ENCODE peak calls at places on chromosomes 7 and 10, in seven cellular contexts. H is endothelial cell; F is BE2C; C is CD8-positive, alpha-beta T cell; D is choroid plexus epithelial cell; W is vagina; N is cardiac muscle cell. Z is an unnamed sample.

GRCh38 chr10:22372922-22373321 is 27.6 kb downstream of the SPAG6 start:
- DNase-seq in H (no peak), F (peak), N (peak), W (no peak), D (peak), C (no peak), Z (no peak)

GRCh38 chr7:48611993-48612392 is 312.4 kb upstream of the CDC14C start:
- DNase-seq in F (no peak), C (no peak), W (no peak), D (peak), H (no peak), N (no peak), Z (no peak)

GRCh38 chr7:16212610-16213009 is 208.7 kb downstream of the CRPPA start:
- DNase-seq in C (no peak), W (no peak), F (no peak), N (no peak), D (no peak), H (no peak), Z (no peak)

GRCh38 chr7:45716380-45717203 is 142.4 kb downstream of the ADCY1 start:
- DNase-seq in H (no peak), D (no peak), F (no peak), W (peak), C (no peak), N (no peak), Z (no peak)

GRCh38 chr7:114418117-114418516 is 3.5 kb downstream of the FOXP2 start:
- DNase-seq in N (no peak), H (no peak), W (no peak), F (no peak), D (no peak), C (no peak), Z (no peak)

GRCh38 chr10:82564353-82565218 is 689.6 kb downstream of the NRG3 start:
- DNase-seq in D (no peak), N (no peak), W (no peak), C (no peak), F (no peak), H (no peak), Z (no peak)

GRCh38 chr10:505459-505858 is 184.0 kb downstream of the DIP2C start:
- DNase-seq in D (no peak), W (no peak), C (no peak), H (no peak), N (no peak), F (no peak), Z (no peak)

GRCh38 chr10:95819620-95820329 is 63.8 kb downstream of the ENTPD1 start:
- DNase-seq in H (no peak), N (peak), W (no peak), D (peak), F (no peak), C (no peak), Z (no peak)

GRCh38 chr7:28446131-28446530 is 33.8 kb downstream of the CREB5 start:
- DNase-seq in W (no peak), N (no peak), C (no peak), D (no peak), F (no peak), H (no peak), Z (no peak)

GRCh38 chr7:100866721-100867039 is 507 bp upstream of the TRIP6 start:
- DNase-seq in F (no peak), N (no peak), C (no peak), H (no peak), D (no peak), W (no peak), Z (no peak)

GRCh38 chr10:125085281-125085680 is 75.1 kb downstream of the CTBP2 start:
- DNase-seq in D (no peak), W (no peak), C (no peak), F (no peak), N (peak), H (no peak), Z (no peak)

GRCh38 chr7:47370461-47371042 is 211.4 kb downstream of the TNS3 start:
- DNase-seq in D (no peak), W (no peak), F (no peak), N (no peak), H (no peak), C (no peak), Z (no peak)

GRCh38 chr10:126198681-126199080 is 189.6 kb downstream of the ADAM12 start:
- DNase-seq in N (no peak), C (no peak), D (peak), H (no peak), F (no peak), W (no peak), Z (no peak)

GRCh38 chr7:106369349-106369748 is 84.6 kb upstream of the NAMPT start:
- DNase-seq in D (peak), W (no peak), F (no peak), H (no peak), N (peak), C (peak), Z (peak)

GRCh38 chr7:152894295-152895170 is 135.0 kb downstream of the ACTR3B start:
- DNase-seq in C (no peak), W (no peak), D (peak), H (peak), N (peak), F (peak), Z (no peak)

GRCh38 chr7:68162712-68163111 is 1166.1 kb downstream of the TYW1 start:
- DNase-seq in F (no peak), D (no peak), W (no peak), C (no peak), N (no peak), H (no peak), Z (no peak)

GRCh38 chr7:35487841-35488240 is 207.1 kb downstream of the HERPUD2 start:
- DNase-seq in N (no peak), H (no peak), D (no peak), F (no peak), C (no peak), W (no peak), Z (no peak)

GRCh38 chr7:107069457-107069856 is 25.0 kb downstream of the PRKAR2B start:
- DNase-seq in F (no peak), C (no peak), H (no peak), W (no peak), N (no peak), D (peak), Z (no peak)

GRCh38 chr7:142152076-142152475 is 40.6 kb downstream of the MGAM2 start:
- DNase-seq in W (no peak), H (no peak), D (no peak), F (no peak), N (no peak), C (no peak), Z (no peak)

GRCh38 chr10:15898046-15898445 is 37.7 kb upstream of the MINDY3 start:
- DNase-seq in N (peak), W (no peak), H (no peak), D (peak), F (no peak), C (no peak), Z (no peak)
- TF ChIP-seq CTCF in N (peak), W (no peak), H (peak), D (peak), F (peak), C (peak), Z (peak)

GRCh38 chr10:30748152-30748845 is 118.7 kb upstream of the LYZL2 start:
- DNase-seq in F (peak), C (no peak), D (no peak), H (no peak), W (no peak), N (no peak), Z (no peak)

GRCh38 chr10:30750971-30751677 is 121.6 kb upstream of the LYZL2 start:
- DNase-seq in C (no peak), F (no peak), D (no peak), H (no peak), N (no peak), W (no peak), Z (no peak)

GRCh38 chr10:30749368-30749767 is 119.8 kb upstream of the LYZL2 start:
- DNase-seq in W (no peak), H (no peak), C (no peak), D (no peak), F (no peak), N (no peak), Z (no peak)

GRCh38 chr10:30752481-30752881 is 122.9 kb upstream of the LYZL2 start:
- DNase-seq in F (peak), D (no peak), C (no peak), H (no peak), W (no peak), N (no peak), Z (no peak)

DNA sequence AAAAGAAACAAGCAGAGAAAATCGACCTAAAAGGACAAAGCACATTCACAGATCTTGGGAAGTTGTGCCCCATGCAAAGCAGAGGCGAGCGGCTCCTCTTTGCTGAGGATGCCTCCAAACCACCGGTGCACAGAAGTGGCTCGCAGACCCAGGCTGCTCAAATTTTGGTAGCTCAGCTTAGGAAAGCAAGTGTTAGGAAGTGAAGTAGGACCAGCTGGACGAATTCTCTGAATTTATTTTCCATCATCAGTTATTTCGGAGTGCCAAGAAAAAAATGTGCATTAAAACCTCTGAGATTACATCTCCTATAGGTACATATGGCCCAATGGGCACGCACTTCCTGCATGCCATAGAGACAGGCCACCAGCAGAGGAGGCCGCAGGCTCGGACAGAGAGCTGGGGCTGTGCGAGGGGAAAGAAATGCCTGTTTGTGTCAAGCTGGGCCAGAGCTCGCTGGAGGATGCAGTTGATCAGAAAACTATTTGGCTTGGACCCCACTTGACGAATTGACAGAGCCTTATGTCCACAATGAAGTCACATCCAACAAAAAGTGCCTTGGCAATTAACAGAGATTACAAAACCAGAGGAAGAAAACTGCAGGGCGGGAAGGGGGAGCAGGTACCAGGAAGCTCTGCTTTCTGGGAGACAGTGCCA is 122.3 kb upstream of the LYZL2 start:
- DNase-seq in C (no peak), D (peak), N (peak), W (no peak), F (peak), H (peak), Z (peak)
- TF ChIP-seq CTCF in C (no peak), D (peak), N (peak), W (no peak), F (peak), H (peak), Z (peak)

DNA sequence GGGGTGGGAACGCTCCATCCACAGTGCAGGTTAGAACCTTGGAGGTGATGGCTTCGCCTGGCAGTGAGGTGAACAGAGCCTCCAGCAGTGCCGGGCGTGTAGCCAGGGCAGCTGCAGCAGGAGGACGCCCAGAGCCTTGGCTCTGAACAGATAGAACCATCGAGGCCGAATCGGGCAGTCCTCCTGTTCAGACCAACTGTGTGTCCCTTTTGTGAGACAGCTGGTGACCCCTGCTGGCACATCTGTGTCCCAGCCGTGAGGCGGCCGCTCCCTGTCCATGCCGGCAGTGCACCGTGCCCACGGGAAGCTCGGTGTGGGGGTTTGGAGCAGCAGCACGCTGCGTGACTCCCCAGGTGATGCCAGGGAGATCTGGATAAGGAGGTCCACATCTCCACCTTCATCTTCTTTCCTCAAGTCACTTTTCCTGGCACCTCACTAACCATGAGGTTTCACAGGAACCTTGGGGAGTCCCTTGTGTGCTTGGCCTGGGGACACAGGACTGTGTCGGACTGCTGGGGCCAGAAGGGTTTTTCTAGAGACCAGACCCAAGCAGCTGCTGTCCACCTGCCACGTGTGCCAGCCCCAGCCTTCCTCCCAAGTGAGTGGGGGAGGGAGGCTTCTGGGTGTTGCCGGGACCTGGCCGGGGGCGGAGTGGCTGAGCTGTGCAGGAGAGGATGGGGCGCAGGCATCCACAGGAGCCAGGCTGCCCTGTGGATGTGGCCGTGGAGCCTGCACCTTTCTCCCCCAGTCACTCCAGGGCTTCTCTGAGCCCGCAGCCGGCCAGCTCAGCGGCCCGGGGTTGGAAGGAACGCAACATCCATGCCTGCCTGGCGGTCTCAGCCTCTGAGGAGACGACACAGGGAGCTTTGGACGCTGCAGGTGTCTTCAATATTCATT is 69.4 kb downstream of the DNAJB6 start:
- DNase-seq in N (no peak), H (no peak), D (peak), C (no peak), F (peak), W (no peak), Z (no peak)
- TF ChIP-seq CTCF in N (no peak), H (no peak), D (peak), C (no peak), F (peak), W (no peak), Z (no peak)

GRCh38 chr10:24120651-24121050 is 88.3 kb upstream of the KIAA1217 start:
- DNase-seq in C (no peak), W (no peak), F (no peak), D (no peak), N (no peak), H (no peak), Z (no peak)
- TF ChIP-seq CTCF in C (no peak), W (no peak), F (no peak), D (no peak), N (no peak), H (no peak), Z (no peak)